ENCODE peak calls at places on chromosomes 4 and X, in ten cellular contexts. W is heart left ventricle; P is substantia nigra; L is CD8-positive, alpha-beta memory T cell; I is HEK293T; X is testis; F is GM23248; B is KG1; O is HL-60; Y is NAMALWA. J is an unnamed sample.
A peak's percentile ranks its signal among the peaks of the same experiment; 100 is the strongest.

GRCh38 chr4:119300072-119300387 is 21.9 kb downstream of the FABP2 start:
- DNase-seq in F (peak; percentile 77), I (peak; percentile 21), W (peak; percentile 54), P (no peak), X (peak; percentile 71), B (no peak), Y (no peak), L (no peak), O (no peak), J (no peak)

GRCh38 chr4:41142946-41143720 is 71.2 kb downstream of the APBB2 start:
- DNase-seq in B (no peak), Y (no peak), O (no peak), W (no peak), F (peak; percentile 94), X (peak; percentile 61), P (no peak), I (no peak), L (no peak), J (no peak)

GRCh38 chr4:85724801-85725548 is 250.0 kb downstream of the ARHGAP24 start:
- DNase-seq in P (no peak), F (peak; percentile 45), O (no peak), X (no peak), W (no peak), Y (peak; percentile 46), I (no peak), L (no peak), B (no peak), J (no peak)

GRCh38 chrX:24231780-24232179 is 82.1 kb downstream of the SUPT20HL2 start:
- DNase-seq in Y (no peak), B (no peak), P (no peak), L (no peak), F (no peak), W (no peak), O (no peak), X (no peak), I (no peak), J (no peak)

GRCh38 chr4:2378898-2379297 is 39.5 kb downstream of the ZFYVE28 start:
- DNase-seq in L (no peak), P (no peak), X (no peak), O (no peak), F (no peak), B (no peak), W (no peak), I (no peak), Y (no peak), J (no peak)

GRCh38 chr4:77176606-77177005 is 19.6 kb downstream of the CCNG2 start:
- DNase-seq in P (no peak), O (no peak), X (no peak), F (no peak), B (no peak), W (no peak), Y (no peak), L (no peak), I (no peak), J (no peak)

GRCh38 chrX:45619290-45619689 is 418.6 kb upstream of the DIPK2B start:
- DNase-seq in L (no peak), O (no peak), W (no peak), F (peak; percentile 39), B (no peak), I (no peak), P (no peak), X (no peak), Y (no peak), J (no peak)

GRCh38 chrX:2342878-2343277 is 157.9 kb downstream of the DHRSX start:
- DNase-seq in Y (no peak), I (no peak), P (no peak), B (no peak), F (peak; percentile 36), X (no peak), W (no peak), L (no peak), O (no peak), J (no peak)

GRCh38 chr4:1285790-1286553 is 3.7 kb upstream of the MAEA start:
- DNase-seq in X (no peak), I (no peak), O (no peak), Y (peak; percentile 68), L (peak; percentile 63), P (no peak), F (peak; percentile 57), B (no peak), W (no peak), J (no peak)

GRCh38 chrX:115400960-115401359 is 111.4 kb downstream of the LUZP4 start:
- DNase-seq in Y (no peak), B (no peak), X (no peak), O (no peak), F (no peak), I (no peak), L (no peak), W (peak; percentile 11), P (no peak), J (no peak)

GRCh38 chr4:184310881-184311709 is 93.4 kb upstream of the ENPP6 start:
- DNase-seq in Y (no peak), X (peak; percentile 34), I (no peak), P (no peak), W (peak; percentile 60), F (no peak), O (no peak), B (no peak), L (no peak), J (no peak)

GRCh38 chr4:91288702-91289311 is 1015.0 kb upstream of the GRID2 start:
- DNase-seq in P (no peak), F (no peak), X (no peak), I (no peak), L (no peak), B (no peak), W (no peak), Y (peak; percentile 9), O (no peak), J (no peak)

GRCh38 chr4:186932196-186932595 is 208.5 kb upstream of the FAT1 start:
- DNase-seq in B (no peak), F (peak; percentile 24), O (no peak), Y (no peak), W (no peak), P (no peak), X (no peak), L (no peak), I (no peak), J (no peak)